ENCODE peak calls at places on chromosomes 12 and 14, in eight cellular contexts. J, N, Z, R, B, S, D and I are unnamed samples. For H3K4me1 and H3K9me3, the result is how much of the 10 kb centered on the place peaks cover.

GRCh38 chr12:79119796-79120195 is 255.2 kb downstream of the SYT1 start:
- DNase-seq in N (no peak), J (no peak), R (no peak), B (peak), D (no peak), S (no peak), Z (no peak), I (no peak)

GRCh38 chr14:101135796-101136742 is 232.5 kb upstream of the RTL1 start:
- DNase-seq in D (no peak), S (no peak), Z (no peak), N (no peak), R (no peak), J (no peak), B (no peak), I (no peak)

GRCh38 chr12:131833896-131834641 is 5.9 kb downstream of the MMP17 start:
- DNase-seq in B (peak), Z (no peak), R (no peak), D (no peak), S (no peak), N (no peak), J (no peak), I (no peak)

GRCh38 chr14:97178781-97179180 is 381.6 kb downstream of the VRK1 start:
- DNase-seq in B (no peak), S (no peak), D (no peak), N (no peak), R (no peak), J (no peak), Z (no peak), I (no peak)

GRCh38 chr12:45357547-45358417 is 141.9 kb downstream of the ANO6 start:
- DNase-seq in Z (no peak), B (no peak), N (peak), R (no peak), J (peak), S (no peak), D (no peak), I (no peak)

GRCh38 chr12:22437031-22437806 is 102.7 kb upstream of the ST8SIA1 start:
- DNase-seq in R (no peak), N (no peak), J (no peak), Z (no peak), B (peak), D (peak), S (no peak), I (no peak)

GRCh38 chr12:4006743-4007142 is 133.5 kb upstream of the PARP11 start:
- DNase-seq in R (no peak), J (no peak), B (no peak), N (no peak), S (no peak), Z (no peak), D (no peak), I (no peak)

GRCh38 chr12:49867580-49868341 is 24.9 kb upstream of the BCDIN3D start:
- DNase-seq in S (no peak), R (peak), D (peak), J (no peak), B (no peak), Z (no peak), N (no peak), I (no peak)

GRCh38 chr14:68911594-68912227 is 67.4 kb downstream of the ACTN1 start:
- DNase-seq in B (peak), N (peak), Z (peak), R (peak), S (peak), D (peak), J (peak), I (peak)

GRCh38 chr14:96676161-96676560 is 121.0 kb upstream of the VRK1 start:
- DNase-seq in B (no peak), D (no peak), J (no peak), N (no peak), Z (no peak), R (no peak), S (no peak), I (no peak)

GRCh38 chr12:123120452-123121166 is 30.3 kb downstream of the PITPNM2 start:
- DNase-seq in D (no peak), N (no peak), Z (no peak), B (no peak), S (peak), R (no peak), J (no peak), I (no peak)
- H3K27ac ChIP-seq in D (peak), N (no peak), Z (peak), B (no peak), S (peak), R (no peak), J (no peak), I (no peak)

DNA sequence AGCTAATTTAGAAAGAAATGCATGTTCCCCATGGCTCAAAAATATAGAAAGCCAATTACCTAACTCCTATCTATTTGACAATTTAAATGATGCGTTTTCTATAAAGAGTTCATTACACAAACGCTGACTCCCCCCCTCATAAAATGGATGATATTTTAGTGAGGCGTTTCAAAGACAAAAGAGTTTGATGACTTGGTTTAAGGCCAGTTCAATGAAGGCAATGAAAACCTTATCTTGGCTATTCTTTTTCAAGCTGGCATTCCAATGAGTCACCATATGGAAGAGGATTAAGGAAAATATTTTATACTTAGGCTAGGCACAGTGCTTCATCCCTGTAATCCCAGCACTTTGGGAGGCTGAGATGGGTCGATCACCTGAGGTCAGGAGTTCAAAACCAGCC is 62.7 kb downstream of the HMGA2 start:
- DNase-seq in S (no peak), R (no peak), Z (no peak), B (no peak), D (no peak), J (no peak), N (no peak), I (no peak)
- H3K4me1 ChIP-seq in S (under half), R (under half), Z (under half), B (under half), D (under half), J (under half), N (under half), I (under half)

GRCh38 chr14:105533391-105533790 is 7.0 kb downstream of the TMEM121 start:
- DNase-seq in R (no peak), Z (no peak), B (no peak), J (no peak), D (peak), N (no peak), S (no peak), I (no peak)

GRCh38 chr14:105530446-105531087 is 4.2 kb downstream of the TMEM121 start:
- DNase-seq in N (no peak), J (no peak), Z (no peak), R (no peak), D (no peak), S (no peak), B (no peak), I (no peak)

GRCh38 chr14:105532735-105533141 is 6.4 kb downstream of the TMEM121 start:
- DNase-seq in D (peak), J (no peak), B (peak), S (no peak), R (no peak), N (no peak), Z (no peak), I (no peak)

GRCh38 chr14:105531088-105531957 is 4.9 kb downstream of the TMEM121 start:
- DNase-seq in D (peak), Z (no peak), J (no peak), N (no peak), S (no peak), R (no peak), B (no peak), I (no peak)

DNA sequence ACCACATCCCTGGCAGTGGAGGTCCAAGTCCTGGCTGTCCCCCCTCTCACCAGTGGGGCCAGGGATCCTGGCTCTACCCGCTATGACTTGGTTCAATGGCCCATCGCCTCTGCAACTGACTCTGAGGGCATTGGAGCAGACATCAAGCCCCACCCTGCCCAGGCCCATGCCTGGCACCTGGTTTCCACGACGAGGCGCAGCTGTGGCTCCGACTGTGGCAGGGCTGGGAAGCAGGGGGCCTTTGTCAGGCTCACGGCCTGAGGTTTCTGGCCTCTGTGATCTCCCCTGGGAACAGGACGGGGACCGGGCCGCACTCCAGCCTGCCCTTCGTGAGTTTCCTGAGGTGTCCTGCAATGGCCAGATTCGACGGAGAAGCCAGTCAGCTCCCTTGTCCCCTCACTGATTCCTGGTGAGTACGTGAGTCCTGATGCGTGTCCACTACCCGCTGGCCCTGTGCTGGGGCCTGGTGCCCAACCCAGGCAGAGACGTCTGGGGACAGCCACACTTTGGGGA is 5.8 kb downstream of the TMEM121 start:
- DNase-seq in R (no peak), N (no peak), D (peak), B (no peak), J (no peak), S (no peak), Z (no peak), I (no peak)
- H3K9me3 ChIP-seq in R (under half), N (under half), D (under half), B (under half), J (under half), S (under half), Z (under half), I (under half)

GRCh38 chr12:89453121-89453520 is 71.5 kb downstream of the GALNT4 start:
- DNase-seq in Z (no peak), N (no peak), S (no peak), J (no peak), R (no peak), D (no peak), B (no peak), I (no peak)
- H3K27ac ChIP-seq in Z (no peak), N (peak), S (no peak), J (no peak), R (peak), D (peak), B (no peak), I (no peak)

DNA sequence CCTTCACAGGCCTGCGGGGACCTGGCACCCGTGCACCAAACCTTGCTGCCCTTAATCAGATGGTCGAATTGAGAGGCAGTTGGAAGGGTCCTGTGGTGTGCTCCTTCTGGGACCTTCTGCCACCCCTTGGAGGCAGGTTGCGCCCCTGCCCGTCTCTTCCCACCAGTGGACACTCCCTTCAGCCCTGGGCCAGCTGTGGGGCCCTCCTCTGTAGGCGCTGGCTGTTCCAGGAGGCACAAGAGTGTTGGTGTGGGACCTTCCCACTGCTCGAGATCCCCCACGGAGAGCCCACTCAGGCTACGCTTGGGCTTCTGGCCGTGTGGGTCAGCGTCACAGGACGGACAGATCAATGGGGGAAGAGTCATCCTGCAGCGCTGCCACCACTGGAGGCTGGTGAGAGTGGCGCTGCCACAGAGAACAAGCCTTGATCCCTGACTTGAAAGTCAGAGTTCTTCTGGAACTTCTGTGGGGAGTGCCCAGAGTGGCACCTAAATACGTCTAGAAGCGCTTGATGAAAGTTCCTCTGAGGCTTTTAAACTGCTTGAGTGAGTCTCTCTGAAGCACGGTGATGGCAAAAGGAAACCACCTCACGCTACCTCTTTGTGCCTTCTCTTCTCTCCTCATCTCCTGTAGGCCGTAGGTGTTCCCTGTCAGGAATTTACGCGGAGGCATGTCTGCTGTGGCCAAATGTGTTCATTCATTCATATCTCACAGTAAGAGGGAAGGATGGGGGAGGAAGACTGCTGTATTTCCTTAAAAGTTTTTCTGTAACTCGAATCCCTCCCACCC is 48.3 kb downstream of the TRAF3 start:
- DNase-seq in D (no peak), R (no peak), B (no peak), S (no peak), J (no peak), Z (no peak), N (no peak), I (no peak)
- H3K4me1 ChIP-seq in D (half or more), R (under half), B (under half), S (half or more), J (under half), Z (under half), N (under half), I (under half)

GRCh38 chr14:29216774-29217232 is 450.2 kb downstream of the FOXG1 start:
- DNase-seq in D (no peak), R (no peak), S (no peak), Z (no peak), N (no peak), B (no peak), J (no peak), I (no peak)
- H3K9me3 ChIP-seq in D (under half), R (under half), S (under half), Z (under half), N (under half), B (under half), J (under half), I (under half)

GRCh38 chr12:92827836-92828431 is 101.2 kb downstream of the EEA1 start:
- DNase-seq in D (no peak), R (no peak), N (no peak), S (peak), J (no peak), B (peak), Z (peak), I (peak)

GRCh38 chr12:92829683-92830282 is 99.3 kb downstream of the EEA1 start:
- DNase-seq in J (no peak), S (no peak), R (no peak), Z (no peak), N (no peak), B (no peak), D (no peak), I (no peak)

DNA sequence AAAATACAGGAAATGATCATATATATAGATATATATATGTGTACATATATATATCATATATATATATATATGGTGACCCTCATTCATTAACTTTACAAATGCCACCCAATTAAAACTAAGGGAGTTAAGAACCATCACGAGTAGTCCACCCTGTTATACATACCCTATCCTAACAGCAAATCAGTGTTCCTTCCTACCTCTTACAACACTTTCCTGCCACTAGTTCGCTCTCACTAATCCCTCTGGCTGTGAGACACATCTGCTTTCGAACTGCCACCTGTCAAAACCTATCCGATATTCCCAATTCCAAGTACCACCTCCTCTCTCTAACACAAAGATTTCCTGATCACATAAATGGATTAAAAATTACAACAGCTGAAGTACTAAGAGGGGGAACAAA is 100.5 kb downstream of the EEA1 start:
- DNase-seq in B (no peak), J (no peak), N (no peak), S (no peak), R (no peak), Z (no peak), D (no peak), I (no peak)
- H3K27ac ChIP-seq in B (no peak), J (no peak), N (no peak), S (no peak), R (no peak), Z (no peak), D (no peak), I (no peak)